ENCODE peak calls at places on chromosome 10, in ten cellular contexts. F is WTC11, D is epithelial cell of esophagus, W is astrocyte, E is endodermal cell, K is fibroblast of lung, P is neural crest cell, B is SK-N-SH, U is kidney epithelial cell, H is mesothelial cell of epicardium. Y is an unnamed sample.
A peak's percentile ranks its signal among the peaks of the same experiment; 100 is the strongest.

GRCh38 chr10:3493621-3494020 is 291.4 kb downstream of the KLF6 start:
- DNase-seq in F (no peak), B (no peak), H (no peak), W (no peak), U (no peak), D (peak; percentile 65), K (no peak), E (no peak), P (no peak), Y (no peak)

GRCh38 chr10:22992621-22993020 is 64.8 kb downstream of the ARMC3 start:
- DNase-seq in P (no peak), E (no peak), D (no peak), H (no peak), K (no peak), W (no peak), U (no peak), B (no peak), F (no peak), Y (no peak)

GRCh38 chr10:10938676-10939075 is 79.0 kb upstream of the CELF2 start:
- DNase-seq in E (no peak), K (no peak), P (no peak), W (no peak), B (no peak), H (no peak), F (no peak), D (no peak), U (no peak), Y (no peak)

GRCh38 chr10:128078136-128078969 is 47.9 kb downstream of the MKI67 start:
- DNase-seq in F (peak; percentile 75), K (peak; percentile 13), H (peak; percentile 66), B (peak; percentile 86), P (peak; percentile 65), D (peak; percentile 50), U (no peak), E (peak; percentile 91), W (no peak), Y (peak; percentile 50)

GRCh38 chr10:128469515-128469914 is 343.3 kb upstream of the MKI67 start:
- DNase-seq in U (no peak), W (no peak), H (no peak), E (peak; percentile 64), K (no peak), D (no peak), F (no peak), B (no peak), P (no peak), Y (no peak)

GRCh38 chr10:86968271-86968993 is at the start of gene ADIRF:
- DNase-seq in K (no peak), D (peak; percentile 89), U (no peak), P (no peak), W (no peak), H (no peak), E (peak; percentile 49), B (no peak), F (peak; percentile 26), Y (peak; percentile 92)

GRCh38 chr10:33336606-33337334 is 2.3 kb upstream of the NRP1 start:
- DNase-seq in B (peak; percentile 74), E (peak; percentile 81), F (peak; percentile 60), K (no peak), P (no peak), W (no peak), H (peak; percentile 56), U (no peak), D (no peak), Y (no peak)

GRCh38 chr10:68900427-68901105 is 549 bp upstream of the DDX50 start:
- DNase-seq in B (no peak), P (no peak), F (no peak), E (no peak), U (peak; percentile 14), D (no peak), W (peak; percentile 79), H (no peak), K (peak; percentile 82), Y (no peak)

GRCh38 chr10:93566435-93567276 is at the start of gene FFAR4:
- DNase-seq in U (no peak), W (no peak), D (no peak), H (no peak), K (no peak), B (peak; percentile 53), F (peak; percentile 62), P (no peak), E (peak; percentile 82), Y (peak; percentile 45)

GRCh38 chr10:121559321-121559720 is 38.9 kb downstream of the FGFR2 start:
- DNase-seq in B (peak; percentile 66), F (no peak), E (no peak), U (no peak), D (no peak), W (no peak), P (no peak), H (no peak), K (no peak), Y (no peak)

GRCh38 chr10:90885176-90885575 is 13.4 kb downstream of the RPP30 start:
- DNase-seq in D (no peak), E (no peak), U (no peak), F (no peak), H (no peak), P (no peak), W (peak; percentile 87), K (peak; percentile 89), B (no peak), Y (peak; percentile 22)

GRCh38 chr10:42623929-42624328 is 14.4 kb downstream of the ZNF33B start:
- DNase-seq in E (no peak), F (no peak), H (no peak), W (no peak), P (no peak), K (no peak), B (no peak), D (no peak), U (no peak), Y (no peak)

GRCh38 chr10:42615419-42615818 is 23.0 kb downstream of the ZNF33B start:
- DNase-seq in P (no peak), F (no peak), B (no peak), E (no peak), U (no peak), D (no peak), W (no peak), H (no peak), K (no peak), Y (no peak)

DNA sequence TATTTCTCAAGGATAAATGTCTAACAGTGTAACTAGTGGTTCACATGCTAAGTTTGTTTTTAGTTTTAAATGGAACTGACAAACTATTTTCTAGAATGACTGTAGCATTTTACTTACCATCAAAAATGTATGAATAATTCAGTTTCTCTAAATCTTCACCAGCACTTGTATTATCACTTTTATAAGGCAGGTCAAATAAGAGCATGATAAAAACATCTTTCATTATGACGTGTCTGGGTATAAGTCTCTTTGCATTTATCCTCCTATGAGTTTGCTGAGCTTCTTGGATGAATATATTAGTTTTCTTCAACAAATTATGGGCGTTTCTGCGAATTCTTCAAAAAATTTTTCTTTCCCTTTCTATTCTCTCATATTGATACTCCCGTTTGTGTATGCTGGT is 19.9 kb downstream of the ZNF33B start:
- DNase-seq in U (no peak), K (no peak), E (no peak), P (no peak), W (no peak), H (no peak), B (no peak), F (no peak), D (no peak), Y (no peak)
- TF ChIP-seq CTCF in U (no peak), K (no peak), E (no peak), P (no peak), W (no peak), H (no peak), B (no peak), F (no peak), D (no peak), Y (no peak)

GRCh38 chr10:71748671-71749191 is 24.6 kb downstream of the VSIR start:
- DNase-seq in P (no peak), E (peak; percentile 49), U (no peak), F (no peak), B (peak; percentile 55), H (no peak), K (no peak), W (no peak), D (no peak), Y (no peak)
- TF ChIP-seq CTCF in P (no peak), E (peak; percentile 26), U (no peak), F (no peak), B (no peak), H (no peak), K (no peak), W (no peak), D (no peak), Y (no peak)

GRCh38 chr10:58438340-58438739 is 53.1 kb downstream of the TFAM start:
- DNase-seq in U (peak; percentile 83), P (no peak), W (peak; percentile 78), F (no peak), E (no peak), B (no peak), H (no peak), K (peak; percentile 81), D (peak; percentile 68), Y (peak; percentile 83)

GRCh38 chr10:58436071-58436470 is 50.9 kb downstream of the TFAM start:
- DNase-seq in F (no peak), H (no peak), K (peak; percentile 55), W (peak; percentile 50), D (peak; percentile 95), U (peak; percentile 62), B (no peak), E (no peak), P (no peak), Y (peak; percentile 98)

GRCh38 chr10:58438986-58439385 is 53.8 kb downstream of the TFAM start:
- DNase-seq in E (no peak), D (peak; percentile 77), W (no peak), P (no peak), B (no peak), U (no peak), F (no peak), K (no peak), H (no peak), Y (peak; percentile 67)

GRCh38 chr10:58431903-58432302 is 46.7 kb downstream of the TFAM start:
- DNase-seq in E (no peak), K (peak; percentile 53), H (no peak), U (no peak), W (peak; percentile 45), P (no peak), D (no peak), B (no peak), F (no peak), Y (peak; percentile 13)

DNA sequence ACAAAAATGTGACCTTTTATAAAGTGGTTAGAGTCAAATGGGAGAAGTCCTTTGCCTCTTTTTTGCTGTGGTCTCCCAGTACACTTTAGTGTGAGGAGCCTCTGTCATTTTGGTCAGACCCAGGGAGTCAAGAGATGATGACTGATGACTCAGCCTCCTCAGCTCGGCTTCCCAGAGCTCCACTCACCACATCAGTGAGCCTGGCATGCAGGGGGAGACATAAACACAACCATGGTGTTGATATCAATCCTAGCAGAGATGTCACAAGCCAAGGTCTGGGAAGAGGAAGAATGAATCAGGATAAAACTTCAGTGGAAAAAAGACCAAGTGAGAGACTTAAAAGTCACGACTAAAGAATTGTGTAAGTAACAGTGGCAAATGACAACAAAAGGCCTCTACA is 50.1 kb downstream of the TFAM start:
- DNase-seq in D (peak; percentile 95), W (peak; percentile 100), U (peak; percentile 99), E (peak; percentile 72), P (no peak), K (peak; percentile 100), B (no peak), F (no peak), H (no peak), Y (peak; percentile 97)
- TF ChIP-seq CTCF in D (peak; percentile 19), W (no peak), U (peak; percentile 36), E (no peak), P (no peak), K (peak; percentile 4), B (peak; percentile 36), F (no peak), H (no peak), Y (no peak)

GRCh38 chr10:49136525-49136924 is 2.7 kb upstream of the FAM170B start:
- DNase-seq in B (no peak), E (no peak), W (no peak), F (no peak), D (no peak), H (no peak), P (no peak), U (no peak), K (no peak), Y (no peak)
- TF ChIP-seq CTCF in B (no peak), E (no peak), W (no peak), F (no peak), D (no peak), H (no peak), P (no peak), U (no peak), K (no peak), Y (no peak)

Y was measured in MCF 10A.